ENCODE peak calls at places on chromosomes 16 and 17, in seven cellular contexts. G, C, V, J, R, D and M are unnamed samples.
A peak's percentile ranks its signal among the peaks of the same experiment; 100 is the strongest.

GRCh38 chr16:13766334-13766733 is 153.6 kb upstream of the ERCC4 start:
- DNase-seq in R (no peak), V (no peak), G (no peak), J (no peak), D (no peak), C (no peak), M (no peak)

GRCh38 chr16:49932943-49933342 is 77.0 kb upstream of the ZNF423 start:
- DNase-seq in V (no peak), D (peak; percentile 47), J (no peak), R (peak; percentile 19), C (no peak), G (no peak), M (no peak)

GRCh38 chr17:1029196-1029911 is 32.4 kb downstream of the TIMM22 start:
- DNase-seq in D (peak; percentile 87), R (no peak), V (no peak), J (no peak), G (no peak), C (no peak), M (no peak)

GRCh38 chr17:72456026-72456569 is 335.3 kb downstream of the SOX9 start:
- DNase-seq in D (peak; percentile 79), J (no peak), V (no peak), R (no peak), G (no peak), C (no peak), M (no peak)

GRCh38 chr17:18004345-18004744 is 31.7 kb downstream of the DRC3 start:
- DNase-seq in G (no peak), R (no peak), C (no peak), V (no peak), J (no peak), D (no peak), M (no peak)

GRCh38 chr17:45296003-45296832 is 20.6 kb downstream of the MAP3K14 start:
- DNase-seq in J (no peak), R (no peak), V (no peak), C (no peak), D (peak; percentile 82), G (no peak), M (no peak)

GRCh38 chr17:5821813-5822212 is 237.5 kb upstream of the NLRP1 start:
- DNase-seq in D (no peak), C (no peak), G (no peak), J (no peak), V (no peak), R (no peak), M (peak; percentile 7)

GRCh38 chr17:63626551-63627228 is 4.5 kb downstream of the MAP3K3 start:
- DNase-seq in C (no peak), G (no peak), D (peak; percentile 77), V (no peak), J (no peak), R (no peak), M (no peak)

GRCh38 chr16:55081622-55082593 is 151.2 kb downstream of the IRX5 start:
- DNase-seq in R (no peak), G (no peak), V (no peak), D (no peak), C (no peak), J (no peak), M (no peak)

GRCh38 chr16:88781140-88782077 is 3.6 kb downstream of the PIEZO1 start:
- DNase-seq in V (no peak), J (no peak), G (no peak), D (peak; percentile 27), R (no peak), C (no peak), M (no peak)

GRCh38 chr17:59369026-59369724 is 37.7 kb downstream of the YPEL2 start:
- DNase-seq in R (peak; percentile 26), D (peak; percentile 52), V (no peak), J (no peak), C (no peak), G (no peak), M (no peak)
- H3K27ac ChIP-seq in R (peak overlapping the region; percentile 93), D (no peak overlapping the region), V (peak overlapping the region; percentile 90), J (peak overlapping the region; percentile 60), C (no peak overlapping the region), G (peak overlapping the region; percentile 97), M (peak overlapping the region; percentile 93)

GRCh38 chr16:82796047-82796446 is 169.3 kb downstream of the CDH13 start:
- DNase-seq in V (no peak), R (no peak), J (no peak), D (no peak), G (no peak), C (no peak), M (no peak)
- H3K4me3 ChIP-seq in V (no peak overlapping the region), R (no peak overlapping the region), J (no peak overlapping the region), D (no peak overlapping the region), G (no peak overlapping the region), C (no peak overlapping the region), M (no peak overlapping the region)

DNA sequence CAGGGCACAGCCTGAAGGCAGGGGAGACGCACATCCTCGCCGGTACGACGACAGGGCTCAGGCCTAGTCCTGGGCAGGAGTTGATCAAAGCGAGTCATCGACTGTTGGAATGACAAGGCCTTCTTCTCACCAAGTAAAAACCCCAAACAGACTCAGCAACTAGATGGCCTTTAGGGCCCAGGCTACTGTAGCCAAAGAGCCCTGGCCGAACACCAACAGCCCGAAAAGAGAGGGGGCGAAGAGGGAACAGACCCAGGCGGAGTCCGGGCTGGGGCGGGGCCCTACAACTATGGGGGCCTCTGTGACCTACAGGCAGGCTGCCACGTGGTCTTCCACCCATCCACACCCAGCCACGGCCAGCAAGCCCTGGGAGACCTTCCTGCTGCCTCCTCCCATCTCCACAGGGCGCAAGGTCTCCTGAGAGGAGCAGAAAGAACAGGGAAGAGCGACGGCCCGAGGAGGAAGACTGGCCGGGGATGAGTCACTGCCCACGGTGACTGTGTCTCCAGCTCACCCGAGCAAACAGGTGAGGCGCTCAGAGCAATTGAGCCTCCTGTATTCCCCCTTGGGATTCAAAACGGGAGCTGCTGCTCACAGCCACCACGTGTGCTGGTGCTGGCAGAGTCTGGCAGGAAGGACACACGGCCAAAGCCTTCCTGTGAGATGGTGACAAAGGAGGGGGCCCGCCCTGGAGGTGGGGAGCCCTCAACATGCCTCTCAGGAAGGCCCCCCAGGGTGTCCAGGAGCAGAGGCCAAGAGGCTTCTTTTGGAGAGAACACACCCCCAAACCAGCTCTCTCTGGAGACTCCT is 17.7 kb downstream of the SLC16A3 start:
- DNase-seq in G (no peak), R (no peak), C (no peak), V (no peak), J (no peak), D (peak; percentile 83), M (no peak)
- H3K27ac ChIP-seq in G (peak overlapping the region; percentile 60), R (peak overlapping the region; percentile 61), C (no peak overlapping the region), V (peak overlapping the region; percentile 88), J (no peak overlapping the region), D (peak overlapping the region; percentile 87), M (peak overlapping the region; percentile 47)

DNA sequence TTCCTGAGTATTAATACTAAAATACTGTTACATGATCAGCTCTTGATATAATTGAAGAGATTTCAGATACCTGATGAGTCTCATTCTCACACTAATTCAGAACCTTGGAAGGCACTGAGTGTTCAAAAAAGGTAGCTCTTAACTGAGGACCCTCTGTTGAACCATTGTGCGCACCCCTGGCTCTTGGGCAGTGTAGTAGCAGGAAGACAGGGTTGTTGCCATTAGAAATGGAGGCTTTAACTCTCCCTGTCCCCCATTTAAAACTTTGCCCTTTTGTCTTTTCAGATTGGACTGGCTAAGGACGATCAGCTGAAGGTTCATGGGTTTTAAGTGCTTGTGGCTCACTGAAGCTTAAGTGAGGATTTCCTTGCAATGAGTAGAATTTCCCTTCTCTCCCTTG is 1.8 kb downstream of the EIF1 start:
- DNase-seq in J (no peak), R (no peak), V (no peak), C (no peak), D (no peak), G (no peak), M (no peak)
- H3K4me3 ChIP-seq in J (peak overlapping the region; percentile 96), R (peak overlapping the region; percentile 93), V (peak overlapping the region; percentile 82), C (peak overlapping the region; percentile 91), D (peak overlapping the region; percentile 89), G (peak overlapping the region; percentile 88), M (no peak overlapping the region)

GRCh38 chr17:77381185-77381700 is 240.5 kb downstream of the SEC14L1 start:
- DNase-seq in J (no peak), R (no peak), G (no peak), V (no peak), C (no peak), D (no peak), M (no peak)
- H3K27ac ChIP-seq in J (no peak overlapping the region), R (peak overlapping the region; percentile 7), G (peak overlapping the region; percentile 47), V (peak overlapping the region; percentile 95), C (peak overlapping the region; percentile 75), D (no peak overlapping the region), M (no peak overlapping the region)

GRCh38 chr17:16516594-16517018 is 24.6 kb upstream of the LRRC75A start:
- DNase-seq in D (peak; percentile 75), V (no peak), G (peak; percentile 64), J (peak; percentile 73), R (peak; percentile 49), C (peak; percentile 54), M (no peak)
- H3K4me3 ChIP-seq in D (peak overlapping the region; percentile 54), V (no peak overlapping the region), G (no peak overlapping the region), J (peak overlapping the region; percentile 7), R (peak overlapping the region; percentile 25), C (no peak overlapping the region), M (no peak overlapping the region)

GRCh38 chr16:70691223-70692129 is 5.6 kb upstream of the MTSS2 start:
- DNase-seq in G (peak; percentile 55), D (peak; percentile 100), V (no peak), J (no peak), C (peak; percentile 45), R (peak; percentile 88), M (no peak)
- H3K27ac ChIP-seq in G (peak overlapping the region; percentile 99), D (peak overlapping the region; percentile 90), V (peak overlapping the region; percentile 94), J (peak overlapping the region; percentile 89), C (no peak overlapping the region), R (peak overlapping the region; percentile 89), M (peak overlapping the region; percentile 91)

DNA sequence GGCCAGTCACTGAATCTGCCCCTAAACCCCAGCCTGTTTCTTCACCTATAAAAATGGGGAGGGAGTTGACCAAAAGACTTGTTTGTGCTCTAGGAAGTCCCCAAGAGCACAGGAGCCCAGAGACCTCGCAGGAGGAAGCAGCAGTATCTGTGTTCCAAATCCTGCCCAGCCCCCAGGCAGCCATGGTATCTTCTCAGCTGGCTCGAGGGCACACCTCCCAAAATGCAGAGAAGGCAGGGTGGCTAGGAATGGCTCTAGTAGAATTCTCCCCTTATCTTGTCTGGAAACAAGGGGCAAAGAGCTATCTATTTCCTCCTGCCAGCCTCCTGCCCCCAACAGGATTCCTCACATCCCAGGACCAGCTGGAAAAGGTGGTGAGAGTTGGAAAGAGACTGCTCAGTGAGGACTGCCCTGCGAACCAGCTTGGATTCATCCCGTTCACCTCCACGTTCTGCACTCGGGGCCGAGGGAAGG is 8.6 kb upstream of the TSPOAP1 start:
- DNase-seq in D (no peak), V (no peak), J (no peak), R (no peak), C (no peak), G (no peak), M (no peak)
- H3K4me3 ChIP-seq in D (no peak overlapping the region), V (peak overlapping the region; percentile 54), J (no peak overlapping the region), R (peak overlapping the region; percentile 31), C (no peak overlapping the region), G (no peak overlapping the region), M (no peak overlapping the region)